ENCODE peak calls at places on chromosome 19, in ten cellular contexts. C is BE2C; E is neural crest cell; N is HCEC 1CT; M is uterus; T is left ventricle myocardium inferior; V is cerebellum; W is stimulated activated CD4-positive, alpha-beta T cell treated with anti-CD3 and anti-CD28 coated beads, Interleukin-15, amount 100 ng/mL, for 1 hour; I is effector memory CD8-positive, alpha-beta T cell; Y is ovary. F is an unnamed sample.

GRCh38 chr19:51488491-51488890 is 10.2 kb downstream of the CEACAM18 start:
- DNase-seq in Y (no peak), M (no peak), C (no peak), E (no peak), V (no peak), T (no peak), I (no peak), W (no peak), N (no peak), F (no peak)

GRCh38 chr19:4088975-4089374 is 22.3 kb upstream of the ZBTB7A start:
- DNase-seq in V (no peak), T (no peak), Y (no peak), N (no peak), W (peak), E (no peak), C (no peak), M (no peak), I (peak), F (no peak)

GRCh38 chr19:6238643-6239281 is 41.0 kb downstream of the MLLT1 start:
- DNase-seq in M (peak), C (peak), I (no peak), T (peak), W (no peak), V (no peak), N (no peak), E (no peak), Y (peak), F (peak)

GRCh38 chr19:11142528-11143171 is 12.9 kb downstream of the SPC24 start:
- DNase-seq in E (no peak), M (peak), Y (peak), W (no peak), V (no peak), I (no peak), N (peak), T (peak), C (peak), F (peak)

GRCh38 chr19:35229601-35230000 is 1.1 kb upstream of the FAM187B start:
- DNase-seq in Y (no peak), M (no peak), E (no peak), N (no peak), W (no peak), T (no peak), C (no peak), V (no peak), I (no peak), F (no peak)

GRCh38 chr19:17125052-17125727 is 49.6 kb downstream of the MYO9B start:
- DNase-seq in V (peak), I (peak), W (no peak), Y (no peak), C (no peak), E (no peak), N (no peak), T (no peak), M (no peak), F (no peak)

GRCh38 chr19:12574036-12574435 is 22.8 kb upstream of the ZNF564 start:
- DNase-seq in I (no peak), V (no peak), T (no peak), N (no peak), Y (no peak), C (no peak), E (no peak), M (no peak), W (no peak), F (no peak)

GRCh38 chr19:7188682-7189629 is 105.3 kb downstream of the INSR start:
- DNase-seq in N (no peak), I (no peak), T (no peak), E (no peak), Y (no peak), W (no peak), M (peak), C (no peak), V (no peak), F (no peak)